ENCODE peak calls at places on chromosomes 3 and 15, in four cellular contexts. One of them, this sample, is unnamed.

GRCh38 chr15:95024388-95024787 is 793.0 kb downstream of the MCTP2 start:
- DNase-seq in brain microvascular endothelial cell: peak
- DNase-seq in WERI-Rb-1: no peak
- DNase-seq in heart right ventricle: no peak
- DNase-seq in this sample: no peak

GRCh38 chr3:123296261-123296660 is 94.5 kb downstream of the SEC22A start:
- DNase-seq in brain microvascular endothelial cell: no peak
- DNase-seq in WERI-Rb-1: no peak
- DNase-seq in heart right ventricle: no peak
- DNase-seq in this sample: no peak

GRCh38 chr3:130849111-130849552 is 44.8 kb upstream of the ATP2C1 start:
- DNase-seq in brain microvascular endothelial cell: no peak
- DNase-seq in WERI-Rb-1: peak
- DNase-seq in heart right ventricle: no peak
- DNase-seq in this sample: no peak

GRCh38 chr3:150149651-150150051 is 179.0 kb upstream of the PFN2 start:
- DNase-seq in brain microvascular endothelial cell: peak
- DNase-seq in WERI-Rb-1: no peak
- DNase-seq in heart right ventricle: no peak
- DNase-seq in this sample: no peak

GRCh38 chr3:171088984-171089754 is 62.6 kb upstream of the SLC2A2 start:
- DNase-seq in brain microvascular endothelial cell: peak
- DNase-seq in WERI-Rb-1: no peak
- DNase-seq in heart right ventricle: no peak
- DNase-seq in this sample: no peak

GRCh38 chr3:50078622-50079021 is 10.1 kb upstream of the RBM5 start:
- DNase-seq in brain microvascular endothelial cell: no peak
- DNase-seq in WERI-Rb-1: no peak
- DNase-seq in heart right ventricle: no peak
- DNase-seq in this sample: no peak

GRCh38 chr3:60364475-60364874 is 886.8 kb downstream of the FHIT start:
- DNase-seq in brain microvascular endothelial cell: no peak
- DNase-seq in WERI-Rb-1: no peak
- DNase-seq in heart right ventricle: no peak
- DNase-seq in this sample: no peak

GRCh38 chr15:82737975-82738374 is 28.3 kb upstream of the AP3B2 start:
- DNase-seq in brain microvascular endothelial cell: no peak
- DNase-seq in WERI-Rb-1: no peak
- DNase-seq in heart right ventricle: no peak
- DNase-seq in this sample: no peak

GRCh38 chr15:62782100-62782791 is 260.3 kb upstream of the TPM1 start:
- DNase-seq in brain microvascular endothelial cell: peak
- DNase-seq in WERI-Rb-1: peak
- DNase-seq in heart right ventricle: peak
- DNase-seq in this sample: no peak

GRCh38 chr15:61051570-61052031 is 177.5 kb downstream of the RORA start:
- DNase-seq in brain microvascular endothelial cell: peak
- DNase-seq in WERI-Rb-1: peak
- DNase-seq in heart right ventricle: peak
- DNase-seq in this sample: no peak

GRCh38 chr15:101201411-101202174 is 50.3 kb downstream of the CHSY1 start:
- DNase-seq in brain microvascular endothelial cell: peak
- DNase-seq in WERI-Rb-1: no peak
- DNase-seq in heart right ventricle: peak
- DNase-seq in this sample: peak

GRCh38 chr3:190579514-190580137 is 65.7 kb downstream of the IL1RAP start:
- DNase-seq in brain microvascular endothelial cell: no peak
- DNase-seq in WERI-Rb-1: no peak
- DNase-seq in heart right ventricle: no peak
- DNase-seq in this sample: no peak

GRCh38 chr15:67164811-67165652 is 89.4 kb downstream of the AAGAB start:
- DNase-seq in brain microvascular endothelial cell: peak
- DNase-seq in WERI-Rb-1: no peak
- DNase-seq in heart right ventricle: peak
- DNase-seq in this sample: no peak

GRCh38 chr15:65541231-65541630 is 11.0 kb downstream of the HACD3 start:
- DNase-seq in brain microvascular endothelial cell: no peak
- DNase-seq in WERI-Rb-1: no peak
- DNase-seq in heart right ventricle: no peak
- DNase-seq in this sample: no peak

GRCh38 chr3:108124337-108125150 is 33.7 kb upstream of the CD47 start:
- DNase-seq in brain microvascular endothelial cell: no peak
- DNase-seq in WERI-Rb-1: no peak
- DNase-seq in heart right ventricle: no peak
- DNase-seq in this sample: no peak

GRCh38 chr3:108126348-108126747 is 35.5 kb upstream of the CD47 start:
- DNase-seq in brain microvascular endothelial cell: no peak
- DNase-seq in WERI-Rb-1: no peak
- DNase-seq in heart right ventricle: no peak
- DNase-seq in this sample: no peak

GRCh38 chr3:108125151-108125540 is 34.3 kb upstream of the CD47 start:
- DNase-seq in brain microvascular endothelial cell: no peak
- DNase-seq in WERI-Rb-1: no peak
- DNase-seq in heart right ventricle: no peak
- DNase-seq in this sample: no peak

GRCh38 chr3:108127301-108127988 is 36.6 kb upstream of the CD47 start:
- DNase-seq in brain microvascular endothelial cell: no peak
- DNase-seq in WERI-Rb-1: no peak
- DNase-seq in heart right ventricle: no peak
- DNase-seq in this sample: no peak

DNA sequence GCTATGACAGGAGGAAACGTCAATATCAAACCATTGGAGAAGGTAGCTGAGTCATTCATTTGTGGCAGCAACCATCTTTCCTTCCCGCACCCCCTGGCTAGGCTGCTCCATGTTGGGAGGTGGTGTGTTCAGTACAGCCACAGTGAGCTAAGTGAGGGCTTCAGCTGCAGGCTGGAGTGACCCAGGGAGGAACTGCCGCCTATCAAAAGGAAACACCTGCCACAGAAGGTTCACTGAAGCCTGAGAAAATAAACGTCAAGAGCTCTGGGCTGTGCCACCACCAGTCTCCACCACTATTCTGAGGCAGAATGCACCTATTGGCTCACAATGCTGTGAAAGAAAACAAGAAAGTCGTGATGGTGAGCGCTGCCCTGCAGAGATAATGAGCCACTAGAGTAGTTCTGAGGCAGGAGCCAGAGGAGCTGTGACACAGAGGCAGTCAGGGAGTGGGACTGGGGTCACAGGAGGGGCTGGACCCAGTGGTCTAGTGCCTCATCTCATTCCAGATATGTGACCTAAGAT is 34.8 kb upstream of the CD47 start:
- DNase-seq in brain microvascular endothelial cell: no peak
- DNase-seq in WERI-Rb-1: no peak
- DNase-seq in heart right ventricle: no peak
- DNase-seq in this sample: no peak
- H3K27ac ChIP-seq in brain microvascular endothelial cell: no peak
- H3K27ac ChIP-seq in WERI-Rb-1: no peak
- H3K27ac ChIP-seq in heart right ventricle: no peak
- H3K27ac ChIP-seq in this sample: no peak

DNA sequence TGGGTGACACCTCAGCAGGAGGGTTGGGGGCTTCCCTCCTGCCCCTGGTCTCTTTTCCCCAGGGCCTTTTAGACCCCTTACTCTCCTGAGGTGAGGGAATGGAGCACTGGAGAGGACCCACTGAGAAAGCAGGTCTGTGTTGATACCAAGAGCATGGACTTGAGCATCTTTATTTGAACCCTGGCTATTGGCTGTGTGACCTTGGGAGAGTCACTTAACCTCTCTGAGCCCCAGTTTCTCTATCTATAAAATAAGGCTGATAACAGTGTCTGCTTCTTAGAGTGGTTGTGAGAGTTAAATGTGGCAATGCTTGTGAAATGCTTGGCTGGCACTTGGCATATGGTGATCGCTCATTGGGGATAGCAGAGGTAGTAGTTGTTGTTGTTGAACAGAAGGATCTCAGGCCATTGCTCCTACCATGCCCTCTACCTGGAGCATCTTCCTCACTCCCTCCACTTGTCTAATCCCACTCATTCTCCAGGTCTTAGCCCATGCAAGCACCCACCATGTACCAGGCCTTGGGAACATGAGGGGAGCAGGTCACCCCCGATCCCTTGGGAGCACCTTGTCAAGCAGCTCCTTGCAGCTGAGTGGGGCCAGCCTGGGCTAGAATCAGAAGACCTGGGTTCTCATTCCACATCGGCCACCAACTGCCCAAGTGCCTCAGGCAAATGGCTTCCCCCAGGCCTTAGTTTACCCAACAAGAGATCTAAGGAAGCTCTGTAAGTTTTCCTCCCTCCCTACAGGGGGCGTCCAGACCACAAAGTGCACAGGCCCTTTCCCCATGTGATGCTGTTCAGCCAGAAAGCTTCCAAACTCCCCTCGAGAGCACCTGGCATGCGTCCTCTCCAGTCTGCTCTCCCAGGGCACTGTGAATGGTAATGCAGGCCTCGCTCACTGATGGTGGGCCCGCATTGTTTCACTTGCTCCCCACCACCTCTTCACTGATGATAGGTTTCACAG is 96.7 kb downstream of the LSM3 start:
- DNase-seq in brain microvascular endothelial cell: no peak
- DNase-seq in WERI-Rb-1: peak
- DNase-seq in heart right ventricle: no peak
- DNase-seq in this sample: no peak
- TF ChIP-seq CTCF in brain microvascular endothelial cell: peak
- TF ChIP-seq CTCF in WERI-Rb-1: peak
- TF ChIP-seq CTCF in heart right ventricle: peak
- TF ChIP-seq CTCF in this sample: no peak

GRCh38 chr15:78909791-78910228 is 35.0 kb downstream of the CTSH start:
- DNase-seq in brain microvascular endothelial cell: peak
- DNase-seq in WERI-Rb-1: peak
- DNase-seq in heart right ventricle: no peak
- DNase-seq in this sample: no peak

GRCh38 chr15:78907577-78907976 is 34.9 kb downstream of the MORF4L1 start:
- DNase-seq in brain microvascular endothelial cell: no peak
- DNase-seq in WERI-Rb-1: peak
- DNase-seq in heart right ventricle: no peak
- DNase-seq in this sample: no peak

GRCh38 chr15:78906310-78906608 is 33.6 kb downstream of the MORF4L1 start:
- DNase-seq in brain microvascular endothelial cell: peak
- DNase-seq in WERI-Rb-1: no peak
- DNase-seq in heart right ventricle: no peak
- DNase-seq in this sample: no peak

GRCh38 chr15:78910836-78911235 is 34.0 kb downstream of the CTSH start:
- DNase-seq in brain microvascular endothelial cell: no peak
- DNase-seq in WERI-Rb-1: no peak
- DNase-seq in heart right ventricle: no peak
- DNase-seq in this sample: no peak

GRCh38 chr15:78909160-78909695 is 35.6 kb downstream of the CTSH start:
- DNase-seq in brain microvascular endothelial cell: no peak
- DNase-seq in WERI-Rb-1: no peak
- DNase-seq in heart right ventricle: no peak
- DNase-seq in this sample: no peak
- H3K27ac ChIP-seq in brain microvascular endothelial cell: no peak
- H3K27ac ChIP-seq in WERI-Rb-1: no peak
- H3K27ac ChIP-seq in heart right ventricle: no peak
- H3K27ac ChIP-seq in this sample: no peak

GRCh38 chr3:45592830-45593707 is 1.5 kb upstream of the LIMD1 start:
- DNase-seq in brain microvascular endothelial cell: peak
- DNase-seq in WERI-Rb-1: peak
- DNase-seq in heart right ventricle: peak
- DNase-seq in this sample: peak

GRCh38 chr3:45595364-45596154 is 1.0 kb downstream of the LIMD1 start:
- DNase-seq in brain microvascular endothelial cell: no peak
- DNase-seq in WERI-Rb-1: no peak
- DNase-seq in heart right ventricle: peak
- DNase-seq in this sample: no peak

GRCh38 chr3:45592405-45592804 is 2.1 kb upstream of the LIMD1 start:
- DNase-seq in brain microvascular endothelial cell: no peak
- DNase-seq in WERI-Rb-1: no peak
- DNase-seq in heart right ventricle: no peak
- DNase-seq in this sample: no peak

GRCh38 chr3:45596290-45596791 is 1.8 kb downstream of the LIMD1 start:
- DNase-seq in brain microvascular endothelial cell: no peak
- DNase-seq in WERI-Rb-1: no peak
- DNase-seq in heart right ventricle: no peak
- DNase-seq in this sample: no peak

GRCh38 chr3:45593708-45594601 is 596 bp upstream of the LIMD1 start:
- DNase-seq in brain microvascular endothelial cell: peak
- DNase-seq in WERI-Rb-1: peak
- DNase-seq in heart right ventricle: peak
- DNase-seq in this sample: peak
- TF ChIP-seq CTCF in brain microvascular endothelial cell: no peak
- TF ChIP-seq CTCF in WERI-Rb-1: no peak
- TF ChIP-seq CTCF in heart right ventricle: no peak
- TF ChIP-seq CTCF in this sample: no peak

DNA sequence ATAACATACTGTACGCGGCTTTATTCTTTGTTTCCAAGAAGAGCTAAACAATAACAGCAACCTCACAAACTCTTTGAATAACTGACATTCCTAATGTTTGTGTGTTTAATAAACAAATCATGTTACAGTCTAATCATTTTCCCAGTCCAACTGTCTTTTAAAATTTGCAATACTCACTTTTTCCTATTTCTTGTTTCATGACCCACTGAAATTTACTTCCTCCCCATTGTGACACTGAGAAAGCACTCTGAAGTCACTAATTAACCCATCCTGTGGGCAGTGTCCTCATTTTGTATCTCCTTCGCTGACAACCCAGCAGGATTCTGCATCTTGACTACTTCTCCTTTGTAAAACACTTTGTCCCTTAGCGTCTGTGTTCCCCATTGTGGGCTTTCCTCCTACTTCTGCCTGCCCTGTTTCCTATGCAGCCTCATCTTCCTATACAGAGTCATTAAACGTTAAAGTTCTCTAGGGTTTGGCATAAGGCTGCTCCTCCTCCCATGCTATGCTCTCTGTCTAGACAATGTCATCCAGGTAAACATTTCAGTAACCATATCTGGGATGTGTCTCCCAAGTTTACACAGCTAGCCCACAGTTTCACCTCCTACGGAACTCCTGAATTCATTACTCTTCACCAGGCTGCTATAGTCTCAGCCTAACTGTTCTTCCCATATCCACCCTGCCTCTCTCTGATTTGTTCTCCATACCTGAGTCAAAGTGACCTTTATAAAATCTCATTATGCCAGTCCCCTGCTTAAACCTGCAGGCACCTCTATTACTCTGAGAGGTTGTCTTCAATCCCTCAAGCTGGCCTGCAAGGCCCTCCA is 148.9 kb downstream of the GREM1 start:
- DNase-seq in brain microvascular endothelial cell: no peak
- DNase-seq in WERI-Rb-1: no peak
- DNase-seq in heart right ventricle: no peak
- DNase-seq in this sample: no peak
- H3K27ac ChIP-seq in brain microvascular endothelial cell: peak
- H3K27ac ChIP-seq in WERI-Rb-1: no peak
- H3K27ac ChIP-seq in heart right ventricle: no peak
- H3K27ac ChIP-seq in this sample: no peak

GRCh38 chr15:99371180-99372103 is 120.2 kb downstream of the LRRC28 start:
- DNase-seq in brain microvascular endothelial cell: no peak
- DNase-seq in WERI-Rb-1: no peak
- DNase-seq in heart right ventricle: no peak
- DNase-seq in this sample: no peak
- TF ChIP-seq CTCF in brain microvascular endothelial cell: peak
- TF ChIP-seq CTCF in WERI-Rb-1: no peak
- TF ChIP-seq CTCF in heart right ventricle: no peak
- TF ChIP-seq CTCF in this sample: no peak